ENCODE peak calls at places on chromosomes 5 and 9, in nine cellular contexts. V is tibial nerve, L is body of pancreas, E is esophagus squamous epithelium, S is HCT116, H is PC-9, O is ascending aorta, W is IMR-90, D is transverse colon. U is an unnamed sample.

GRCh38 chr9:133715295-133715865 is 22.8 kb downstream of the SARDH start:
- DNase-seq in W (peak; percentile 58), E (no peak), V (no peak), H (no peak), D (no peak), L (no peak), O (no peak), S (no peak), U (no peak)

GRCh38 chr5:2020730-2021129 is 138.0 kb upstream of the IRX4 start:
- DNase-seq in E (no peak), O (no peak), H (no peak), V (no peak), D (no peak), L (no peak), W (no peak), S (no peak), U (no peak)

GRCh38 chr5:13250450-13251291 is 693.8 kb downstream of the DNAH5 start:
- DNase-seq in L (no peak), V (no peak), E (no peak), S (no peak), D (no peak), W (peak; percentile 6), O (no peak), H (no peak), U (no peak)

GRCh38 chr5:43411489-43411888 is 702 bp downstream of the CCL28 start:
- DNase-seq in D (peak; percentile 39), V (no peak), O (no peak), L (no peak), E (no peak), W (no peak), H (no peak), S (no peak), U (no peak)

GRCh38 chr9:81456431-81456970 is 232.8 kb downstream of the TLE1 start:
- DNase-seq in O (no peak), H (peak; percentile 49), S (no peak), L (no peak), E (no peak), D (no peak), V (no peak), W (peak; percentile 73), U (no peak)

GRCh38 chr5:146466521-146467349 is 19.6 kb downstream of the TCERG1 start:
- DNase-seq in V (no peak), S (no peak), L (no peak), E (no peak), D (no peak), W (peak; percentile 37), O (no peak), H (no peak), U (no peak)

GRCh38 chr5:81657386-81657785 is 93.5 kb downstream of the SSBP2 start:
- DNase-seq in V (no peak), S (no peak), H (no peak), O (no peak), W (no peak), L (peak; percentile 16), D (peak; percentile 44), E (no peak), U (no peak)

GRCh38 chr5:137282216-137282615 is 216.9 kb downstream of the SPOCK1 start:
- DNase-seq in S (no peak), E (no peak), W (peak; percentile 15), H (peak; percentile 61), L (no peak), V (no peak), O (no peak), D (no peak), U (no peak)

GRCh38 chr5:140114341-140115185 is 654 bp downstream of the PURA start:
- DNase-seq in L (peak; percentile 65), H (no peak), V (peak; percentile 20), E (no peak), O (peak; percentile 19), W (peak; percentile 55), D (peak; percentile 71), S (no peak), U (peak; percentile 72)

GRCh38 chr5:117455236-117456233 is 880.9 kb upstream of the SEMA6A start:
- DNase-seq in O (no peak), W (no peak), S (peak; percentile 23), E (no peak), V (no peak), L (peak; percentile 71), H (no peak), D (peak; percentile 60), U (no peak)
- TF ChIP-seq CTCF in O (no peak), W (no peak), S (peak; percentile 6), E (peak; percentile 11), V (no peak), L (peak; percentile 58), H (peak; percentile 62), D (peak; percentile 44), U (no peak)

GRCh38 chr5:150638053-150638444 is 2.4 kb upstream of the SYNPO start:
- DNase-seq in H (no peak), S (no peak), L (no peak), E (no peak), D (no peak), W (no peak), O (no peak), V (no peak), U (no peak)
- H3K27ac ChIP-seq in H (no peak overlapping the region), S (no peak overlapping the region), L (peak overlapping the region; percentile 86), E (peak overlapping the region; percentile 22), D (peak overlapping the region; percentile 84), W (peak overlapping the region; percentile 88), O (peak overlapping the region; percentile 96), V (peak overlapping the region; percentile 92), U (peak overlapping the region; percentile 94)

GRCh38 chr9:132647355-132647754 is 22.4 kb downstream of the DDX31 start:
- DNase-seq in L (no peak), W (peak; percentile 100), V (no peak), D (no peak), S (no peak), H (no peak), E (no peak), O (no peak), U (no peak)

GRCh38 chr9:132645306-132645705 is 24.5 kb downstream of the DDX31 start:
- DNase-seq in W (no peak), V (no peak), H (no peak), O (no peak), S (no peak), E (no peak), L (no peak), D (no peak), U (no peak)

GRCh38 chr9:132645711-132646110 is 24.1 kb downstream of the DDX31 start:
- DNase-seq in E (no peak), L (no peak), O (no peak), H (no peak), D (no peak), W (no peak), V (no peak), S (no peak), U (no peak)

GRCh38 chr9:132647806-132648205 is 22.0 kb downstream of the DDX31 start:
- DNase-seq in L (no peak), D (no peak), O (no peak), H (no peak), W (peak; percentile 28), E (no peak), S (no peak), V (no peak), U (no peak)

GRCh38 chr9:132646726-132647125 is 23.1 kb downstream of the DDX31 start:
- DNase-seq in E (no peak), O (no peak), D (no peak), V (no peak), W (peak; percentile 7), H (no peak), S (no peak), L (no peak), U (no peak)
- H3K36me3 ChIP-seq in E (peaks cover 14% of the 10 kb centered on the region), O (peaks cover 69% of the 10 kb centered on the region), D (no peaks in the 10 kb centered on the region), V (peaks cover 6% of the 10 kb centered on the region), W (peaks cover 37% of the 10 kb centered on the region), H (peaks cover 48% of the 10 kb centered on the region), S (peaks cover 59% of the 10 kb centered on the region), L (peaks cover 8% of the 10 kb centered on the region), U (peaks cover 40% of the 10 kb centered on the region)

GRCh38 chr5:7851240-7851592 is 283 bp upstream of the CFAP90 start:
- DNase-seq in V (no peak), O (no peak), L (no peak), E (no peak), W (no peak), H (no peak), D (no peak), S (no peak), U (no peak)
- TF ChIP-seq CTCF in V (no peak), O (no peak), L (no peak), E (no peak), W (no peak), H (no peak), D (no peak), S (no peak), U (no peak)

GRCh38 chr5:172768098-172768572 is 2.9 kb downstream of the DUSP1 start:
- DNase-seq in S (no peak), L (no peak), E (no peak), W (no peak), H (no peak), O (no peak), D (no peak), V (no peak), U (no peak)
- H3K27ac ChIP-seq in S (no peak overlapping the region), L (peak overlapping the region; percentile 99), E (peak overlapping the region; percentile 96), W (peak overlapping the region; percentile 91), H (no peak overlapping the region), O (peak overlapping the region; percentile 97), D (peak overlapping the region; percentile 99), V (peak overlapping the region; percentile 97), U (peak overlapping the region; percentile 100)

DNA sequence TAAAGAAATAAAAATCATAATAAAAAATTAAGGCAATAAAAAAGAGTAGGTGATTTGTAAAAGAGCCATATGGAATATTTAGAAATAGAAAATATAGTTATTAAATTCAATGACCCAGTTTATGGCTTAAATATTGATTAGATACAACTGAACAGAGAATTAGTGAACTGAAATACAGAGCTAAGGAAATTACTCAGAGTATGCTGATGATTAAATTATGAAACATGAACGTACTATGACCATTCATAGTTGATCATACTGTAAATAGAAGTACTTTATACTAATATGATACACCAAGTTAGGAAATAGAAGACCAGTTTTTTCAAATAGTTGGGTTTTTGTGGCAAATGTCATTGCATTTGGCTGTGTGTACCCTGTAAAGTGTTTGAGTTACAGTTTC is 194.5 kb downstream of the CWC27 start:
- DNase-seq in D (no peak), S (no peak), W (no peak), E (no peak), L (no peak), H (no peak), V (no peak), O (no peak), U (no peak)
- H3K36me3 ChIP-seq in D (no peaks in the 10 kb centered on the region), S (no peaks in the 10 kb centered on the region), W (no peaks in the 10 kb centered on the region), E (no peaks in the 10 kb centered on the region), L (no peaks in the 10 kb centered on the region), H (no peaks in the 10 kb centered on the region), V (no peaks in the 10 kb centered on the region), O (no peaks in the 10 kb centered on the region), U (no peaks in the 10 kb centered on the region)

DNA sequence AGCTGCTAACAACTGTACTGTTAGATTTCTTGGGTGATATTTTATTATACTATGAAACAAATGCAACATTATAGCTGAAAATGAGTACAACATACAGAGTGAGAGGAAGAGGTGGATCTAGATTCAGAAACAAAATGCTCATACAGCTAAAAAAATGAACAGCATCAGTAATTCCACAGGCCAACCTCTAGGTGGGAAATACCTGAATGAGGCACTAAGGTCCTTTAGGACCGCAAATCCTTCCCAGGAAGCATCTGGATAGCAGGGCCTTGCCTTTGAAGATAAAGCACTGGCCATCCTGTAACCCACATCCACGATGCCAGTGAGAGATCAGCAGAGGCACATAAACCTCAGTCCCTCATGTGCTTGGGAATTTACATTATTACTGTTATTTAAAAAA is 310.8 kb downstream of the YTHDC2 start:
- DNase-seq in O (no peak), D (no peak), H (no peak), L (no peak), E (no peak), W (no peak), S (peak; percentile 10), V (no peak), U (no peak)
- TF ChIP-seq CTCF in O (no peak), D (no peak), H (peak; percentile 17), L (no peak), E (no peak), W (no peak), S (no peak), V (no peak), U (no peak)

GRCh38 chr5:54387659-54388232 is 67.8 kb upstream of the HSPB3 start:
- DNase-seq in O (no peak), E (no peak), W (peak; percentile 63), S (no peak), V (no peak), H (no peak), D (no peak), L (no peak), U (no peak)
- H3K27ac ChIP-seq in O (peak overlapping the region; percentile 70), E (no peak overlapping the region), W (no peak overlapping the region), S (no peak overlapping the region), V (no peak overlapping the region), H (no peak overlapping the region), D (no peak overlapping the region), L (no peak overlapping the region), U (no peak overlapping the region)

U was measured in lung.